ENCODE peak calls at places on chromosomes 11 and 22, in four cellular contexts. N, C, F and R are unnamed samples.

GRCh38 chr11:128420277-128420676 is 167.1 kb downstream of the ETS1 start:
- DNase-seq in N (no peak), C (no peak), F (no peak), R (no peak)

GRCh38 chr22:45101828-45102227 is 61.9 kb upstream of the NUP50 start:
- DNase-seq in N (peak), C (no peak), F (no peak), R (peak)

GRCh38 chr22:44424131-44424711 is 73.8 kb downstream of the RTL6 start:
- DNase-seq in N (no peak), C (no peak), F (no peak), R (no peak)

GRCh38 chr11:46072172-46072964 is 48.9 kb downstream of the PHF21A start:
- DNase-seq in N (no peak), C (no peak), F (no peak), R (no peak)

GRCh38 chr22:46084943-46085830 is 65.1 kb upstream of the PPARA start:
- DNase-seq in N (peak), C (no peak), F (no peak), R (no peak)

GRCh38 chr11:68334923-68335322 is 22.5 kb downstream of the LRP5 start:
- DNase-seq in N (no peak), C (no peak), F (no peak), R (no peak)

GRCh38 chr11:1863352-1864215 is 10.7 kb downstream of the LSP1 start:
- DNase-seq in N (peak), C (no peak), F (no peak), R (no peak)

GRCh38 chr11:107991868-107992414 is 16.8 kb upstream of the CUL5 start:
- DNase-seq in N (no peak), C (no peak), F (no peak), R (no peak)

GRCh38 chr11:67022341-67022933 is 497 bp upstream of the SYT12 start:
- DNase-seq in N (no peak), C (no peak), F (no peak), R (no peak)

GRCh38 chr22:33875316-33875715 is 45.0 kb downstream of the LARGE1 start:
- DNase-seq in N (no peak), C (no peak), F (no peak), R (no peak)

GRCh38 chr11:73318501-73319011 is 10.5 kb downstream of the ARHGEF17 start:
- DNase-seq in N (no peak), C (no peak), F (no peak), R (no peak)

GRCh38 chr11:35190804-35191348 is 51.9 kb downstream of the CD44 start:
- DNase-seq in N (no peak), C (no peak), F (no peak), R (no peak)

GRCh38 chr11:30165652-30166051 is 65.2 kb upstream of the FSHB start:
- DNase-seq in N (no peak), C (no peak), F (no peak), R (no peak)

GRCh38 chr11:114169321-114169749 is 109.8 kb downstream of the ZBTB16 start:
- DNase-seq in N (no peak), C (no peak), F (no peak), R (no peak)

GRCh38 chr11:70876685-70877084 is 375.7 kb downstream of the SHANK2 start:
- DNase-seq in N (no peak), C (no peak), F (no peak), R (no peak)

GRCh38 chr11:13450832-13451397 is 12.1 kb downstream of the BTBD10 start:
- DNase-seq in N (no peak), C (no peak), F (no peak), R (no peak)

GRCh38 chr11:134678152-134678551 is 266.1 kb upstream of the B3GAT1 start:
- DNase-seq in N (no peak), C (no peak), F (no peak), R (no peak)

GRCh38 chr11:15418887-15419286 is 304.2 kb downstream of the INSC start:
- DNase-seq in N (no peak), C (no peak), F (no peak), R (no peak)

GRCh38 chr22:38067028-38067415 is 9.8 kb downstream of the PICK1 start:
- DNase-seq in N (no peak), C (no peak), F (no peak), R (no peak)

GRCh38 chr11:119810478-119811232 is 81.7 kb upstream of the NECTIN1 start:
- DNase-seq in N (no peak), C (no peak), F (no peak), R (no peak)

GRCh38 chr11:111694851-111695250 is 71.3 kb downstream of the PPP2R1B start:
- DNase-seq in N (no peak), C (no peak), F (no peak), R (no peak)

GRCh38 chr11:123195182-123196059 is at the start of gene CLMP:
- DNase-seq in N (no peak), C (no peak), F (no peak), R (no peak)

GRCh38 chr11:35588627-35589026 is 29.6 kb upstream of the FJX1 start:
- DNase-seq in N (no peak), C (no peak), F (no peak), R (no peak)

GRCh38 chr11:15815246-15816209 is 540.8 kb downstream of the SOX6 start:
- DNase-seq in N (no peak), C (no peak), F (no peak), R (no peak)

GRCh38 chr22:27672721-27673387 is 128.7 kb downstream of the MN1 start:
- DNase-seq in N (no peak), C (no peak), F (no peak), R (no peak)

GRCh38 chr11:128361451-128362020 is 225.8 kb downstream of the ETS1 start:
- DNase-seq in N (no peak), C (no peak), F (no peak), R (no peak)

GRCh38 chr11:815675-816432 is 2.9 kb upstream of the PNPLA2 start:
- DNase-seq in N (no peak), C (no peak), F (no peak), R (no peak)

GRCh38 chr22:28514314-28514713 is 165.3 kb downstream of the TTC28 start:
- DNase-seq in N (no peak), C (no peak), F (no peak), R (no peak)

GRCh38 chr11:74185285-74185684 is 14.2 kb downstream of the PPME1 start:
- DNase-seq in N (no peak), C (no peak), F (no peak), R (no peak)

GRCh38 chr11:63670077-63670737 is 969 bp downstream of the ATL3 start:
- DNase-seq in N (no peak), C (no peak), F (no peak), R (no peak)

GRCh38 chr22:38963872-38964271 is 6.5 kb downstream of the APOBEC3A start:
- DNase-seq in N (no peak), C (no peak), F (no peak), R (no peak)

GRCh38 chr22:40855960-40856512 is 403 bp downstream of the ST13 start:
- DNase-seq in N (no peak), C (no peak), F (no peak), R (peak)

GRCh38 chr11:110091995-110092576 is 1.1 kb upstream of the ZC3H12C start:
- DNase-seq in N (no peak), C (no peak), F (no peak), R (no peak)

GRCh38 chr22:43998865-43999264 is 25.2 kb upstream of the PARVB start:
- DNase-seq in N (peak), C (no peak), F (no peak), R (no peak)

GRCh38 chr11:58192229-58192628 is 3.4 kb downstream of the OR9Q2 start:
- DNase-seq in N (no peak), C (no peak), F (no peak), R (no peak)

GRCh38 chr22:19122752-19123492 is 710 bp upstream of the DGCR2 start:
- DNase-seq in N (no peak), C (no peak), F (no peak), R (no peak)

GRCh38 chr11:63553759-63554158 is 9.4 kb downstream of the PLAAT2 start:
- DNase-seq in N (no peak), C (peak), F (no peak), R (peak)

GRCh38 chr11:23103403-23103802 is 243.1 kb upstream of the CCDC179 start:
- DNase-seq in N (no peak), C (no peak), F (no peak), R (no peak)

GRCh38 chr11:94597896-94598295 is 30.7 kb downstream of the PIWIL4 start:
- DNase-seq in N (no peak), C (no peak), F (no peak), R (no peak)